ENCODE peak calls at places on chromosomes 16 and 17, in ten cellular contexts. L is testis, G is A549, Y is uterus, X is fibroblast of lung, W is pancreas, S is Calu3, J is GM10248, H is fibroblast of pulmonary artery, F is tibial artery. B is an unnamed sample.

GRCh38 chr17:35073991-35074627 is 10.6 kb upstream of the RFFL start:
- DNase-seq in H (no peak), J (no peak), Y (no peak), W (no peak), L (no peak), X (peak; percentile 72), F (no peak), G (no peak), S (no peak), B (no peak)

GRCh38 chr17:43871947-43872690 is 25.1 kb downstream of the CD300LG start:
- DNase-seq in G (no peak), H (no peak), Y (no peak), W (no peak), X (no peak), L (no peak), S (peak; percentile 66), J (no peak), F (no peak), B (no peak)

GRCh38 chr16:69924041-69924775 is 26.9 kb upstream of the CLEC18A start:
- DNase-seq in J (no peak), H (no peak), X (no peak), S (no peak), G (no peak), F (no peak), L (no peak), W (no peak), Y (no peak), B (no peak)

GRCh38 chr16:53061701-53062159 is 6.9 kb downstream of the CHD9 start:
- DNase-seq in G (no peak), H (no peak), L (no peak), S (peak; percentile 50), X (no peak), Y (no peak), J (peak; percentile 78), W (no peak), F (no peak), B (no peak)

GRCh38 chr16:278863-279366 is 1.5 kb upstream of the ARHGDIG start:
- DNase-seq in X (peak; percentile 51), H (peak; percentile 55), Y (no peak), J (no peak), G (peak; percentile 80), L (no peak), F (no peak), S (peak; percentile 65), W (peak; percentile 84), B (no peak)

GRCh38 chr16:84565669-84566495 is 52.0 kb downstream of the COTL1 start:
- DNase-seq in G (no peak), J (no peak), W (no peak), X (no peak), L (no peak), S (no peak), F (no peak), Y (no peak), H (no peak), B (no peak)

GRCh38 chr17:69523252-69523861 is 108.9 kb downstream of the MAP2K6 start:
- DNase-seq in L (peak; percentile 45), W (peak; percentile 41), F (no peak), H (peak; percentile 74), Y (no peak), J (peak; percentile 39), X (peak; percentile 40), S (peak; percentile 45), G (peak; percentile 72), B (no peak)

GRCh38 chr17:44363613-44364159 is at the start of gene FAM171A2:
- DNase-seq in X (peak; percentile 43), L (peak; percentile 57), W (peak; percentile 55), H (peak; percentile 57), J (peak; percentile 90), S (peak; percentile 87), G (peak; percentile 66), Y (peak; percentile 65), F (peak; percentile 67), B (no peak)

GRCh38 chr16:21009815-21010214 is 109.2 kb downstream of the LYRM1 start:
- DNase-seq in Y (no peak), H (no peak), F (no peak), S (no peak), J (no peak), G (no peak), L (no peak), X (no peak), W (no peak), B (no peak)

GRCh38 chr17:76791053-76791980 is 53.4 kb downstream of the MFSD11 start:
- DNase-seq in H (peak; percentile 36), L (no peak), X (peak; percentile 80), Y (peak; percentile 26), S (peak; percentile 15), G (peak; percentile 34), W (peak; percentile 36), J (peak; percentile 46), F (no peak), B (no peak)

DNA sequence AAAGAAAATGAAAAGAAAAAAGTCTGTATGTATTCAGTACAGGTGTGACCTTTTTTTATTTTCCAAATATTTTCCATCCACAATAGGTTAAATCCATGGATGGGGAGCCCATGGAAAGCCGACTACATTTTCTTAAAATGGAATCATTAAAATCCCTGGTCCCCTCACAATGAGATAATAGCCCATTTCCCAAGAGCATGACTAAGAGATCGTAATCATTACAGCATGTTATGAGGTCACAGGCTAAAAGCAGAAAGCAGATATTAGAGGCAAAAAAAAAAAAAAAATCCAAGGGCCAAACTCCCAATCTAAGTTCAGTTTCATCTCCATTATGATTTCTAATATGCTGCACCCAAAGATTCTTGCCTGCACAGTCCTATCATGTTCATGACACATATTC is 44.7 kb downstream of the CYTH1 start:
- DNase-seq in W (no peak), H (peak; percentile 62), J (no peak), X (peak; percentile 76), Y (no peak), L (no peak), G (peak; percentile 60), F (no peak), S (no peak), B (no peak)
- TF ChIP-seq CTCF in W (no peak), H (no peak), J (no peak), X (no peak), Y (no peak), L (no peak), G (no peak), F (no peak), S (no peak), B (no peak)

GRCh38 chr16:68364601-68364998 is 53.8 kb downstream of the PRMT7 start:
- DNase-seq in S (no peak), F (no peak), J (no peak), H (peak; percentile 36), G (no peak), Y (no peak), L (no peak), W (no peak), X (peak; percentile 23), B (no peak)
- TF ChIP-seq CTCF in S (no peak), F (no peak), J (no peak), H (peak; percentile 8), G (no peak), Y (no peak), L (no peak), W (no peak), X (no peak), B (no peak)

GRCh38 chr17:62996221-62996620 is 30.2 kb downstream of the TANC2 start:
- DNase-seq in J (no peak), H (no peak), F (no peak), L (no peak), W (no peak), S (no peak), G (no peak), X (no peak), Y (no peak), B (no peak)

GRCh38 chr17:62998665-62999393 is 32.8 kb downstream of the TANC2 start:
- DNase-seq in G (peak; percentile 20), X (peak; percentile 48), S (no peak), L (no peak), J (no peak), H (no peak), F (no peak), W (no peak), Y (no peak), B (no peak)

GRCh38 chr17:62994931-62995330 is 28.9 kb downstream of the TANC2 start:
- DNase-seq in L (peak; percentile 42), Y (no peak), F (no peak), W (no peak), X (no peak), G (no peak), S (no peak), H (peak; percentile 50), J (no peak), B (no peak)

GRCh38 chr17:62995377-62995885 is 29.4 kb downstream of the TANC2 start:
- DNase-seq in L (peak; percentile 67), X (peak; percentile 37), J (peak; percentile 20), G (peak; percentile 58), F (no peak), S (peak; percentile 21), W (no peak), H (peak; percentile 73), Y (no peak), B (no peak)
- TF ChIP-seq CTCF in L (peak; percentile 31), X (peak; percentile 56), J (peak; percentile 45), G (peak; percentile 67), F (peak; percentile 16), S (peak; percentile 19), W (peak; percentile 14), H (peak; percentile 80), Y (peak; percentile 16), B (no peak)

GRCh38 chr16:14007460-14007859 is 63.7 kb upstream of the MRTFB start:
- DNase-seq in S (no peak), J (no peak), G (peak; percentile 43), Y (no peak), L (no peak), H (peak; percentile 66), W (no peak), X (peak; percentile 79), F (no peak), B (no peak)
- TF ChIP-seq CTCF in S (no peak), J (no peak), G (no peak), Y (no peak), L (no peak), H (no peak), W (no peak), X (no peak), F (no peak), B (no peak)

DNA sequence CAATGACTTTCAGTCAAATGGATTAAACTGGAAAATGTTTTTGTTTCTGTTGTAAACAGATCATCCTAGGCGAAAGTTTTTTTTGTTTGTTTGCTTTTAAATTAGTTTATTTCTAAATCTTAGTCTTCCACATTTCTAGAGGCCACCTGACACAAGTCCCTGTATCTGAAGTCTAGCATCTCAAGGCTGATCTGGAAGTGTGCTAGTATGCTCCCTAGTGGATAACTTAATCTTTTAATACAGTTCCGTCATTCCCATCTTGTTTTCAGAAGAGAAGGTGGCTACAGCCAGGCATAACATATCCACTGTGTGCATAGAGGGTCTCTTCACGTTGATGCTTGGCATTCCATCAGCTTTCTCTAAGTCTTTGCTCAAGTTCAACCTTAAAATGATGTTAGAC is 7.6 kb downstream of the IFT20 start:
- DNase-seq in J (no peak), S (no peak), L (peak; percentile 2), F (no peak), X (no peak), G (peak; percentile 53), H (no peak), Y (no peak), W (no peak), B (no peak)
- TF ChIP-seq CTCF in J (no peak), S (no peak), L (no peak), F (no peak), X (peak; percentile 14), G (peak; percentile 40), H (no peak), Y (no peak), W (no peak), B (no peak)

B was measured in lower leg skin.